ENCODE peak calls at places on chromosomes 13 and 19, in nine cellular contexts. One of them, this sample, is unnamed.

GRCh38 chr13:39263033-39263432 is 224.8 kb downstream of the NHLRC3 start:
- DNase-seq in fibroblast of lung: peak
- DNase-seq in PC-3: peak
- DNase-seq in SK-N-SH: peak
- DNase-seq in suprapubic skin: no peak
- DNase-seq in cardiac muscle cell: peak
- DNase-seq in upper lobe of right lung: no peak
- DNase-seq in endothelial cell of umbilical vein: peak
- DNase-seq in A549: peak
- DNase-seq in this sample: peak

GRCh38 chr13:41842029-41842428 is 118.9 kb downstream of the VWA8 start:
- DNase-seq in fibroblast of lung: peak
- DNase-seq in PC-3: no peak
- DNase-seq in SK-N-SH: no peak
- DNase-seq in suprapubic skin: no peak
- DNase-seq in cardiac muscle cell: peak
- DNase-seq in upper lobe of right lung: no peak
- DNase-seq in endothelial cell of umbilical vein: peak
- DNase-seq in A549: no peak
- DNase-seq in this sample: no peak

GRCh38 chr19:3285647-3286176 is 61.3 kb downstream of the CELF5 start:
- DNase-seq in fibroblast of lung: peak
- DNase-seq in PC-3: no peak
- DNase-seq in SK-N-SH: peak
- DNase-seq in suprapubic skin: no peak
- DNase-seq in cardiac muscle cell: peak
- DNase-seq in upper lobe of right lung: peak
- DNase-seq in endothelial cell of umbilical vein: no peak
- DNase-seq in A549: peak
- DNase-seq in this sample: no peak

GRCh38 chr19:406999-407491 is 1.9 kb downstream of the C2CD4C start:
- DNase-seq in fibroblast of lung: no peak
- DNase-seq in PC-3: no peak
- DNase-seq in SK-N-SH: peak
- DNase-seq in suprapubic skin: peak
- DNase-seq in cardiac muscle cell: no peak
- DNase-seq in upper lobe of right lung: no peak
- DNase-seq in endothelial cell of umbilical vein: no peak
- DNase-seq in A549: no peak
- DNase-seq in this sample: no peak

GRCh38 chr19:1189419-1189818 is 15.4 kb upstream of the SBNO2 start:
- DNase-seq in fibroblast of lung: peak
- DNase-seq in PC-3: peak
- DNase-seq in SK-N-SH: no peak
- DNase-seq in suprapubic skin: no peak
- DNase-seq in cardiac muscle cell: no peak
- DNase-seq in upper lobe of right lung: no peak
- DNase-seq in endothelial cell of umbilical vein: no peak
- DNase-seq in A549: no peak
- DNase-seq in this sample: no peak

GRCh38 chr19:6076675-6077463 is 33.4 kb downstream of the RFX2 start:
- DNase-seq in fibroblast of lung: peak
- DNase-seq in PC-3: peak
- DNase-seq in SK-N-SH: no peak
- DNase-seq in suprapubic skin: peak
- DNase-seq in cardiac muscle cell: peak
- DNase-seq in upper lobe of right lung: no peak
- DNase-seq in endothelial cell of umbilical vein: no peak
- DNase-seq in A549: no peak
- DNase-seq in this sample: peak

GRCh38 chr19:11446652-11447301 is 11.3 kb downstream of the PRKCSH start:
- DNase-seq in fibroblast of lung: no peak
- DNase-seq in PC-3: peak
- DNase-seq in SK-N-SH: peak
- DNase-seq in suprapubic skin: no peak
- DNase-seq in cardiac muscle cell: peak
- DNase-seq in upper lobe of right lung: peak
- DNase-seq in endothelial cell of umbilical vein: peak
- DNase-seq in A549: peak
- DNase-seq in this sample: no peak

GRCh38 chr13:44211753-44212152 is 161.9 kb upstream of the SERP2 start:
- DNase-seq in fibroblast of lung: no peak
- DNase-seq in PC-3: no peak
- DNase-seq in SK-N-SH: no peak
- DNase-seq in suprapubic skin: no peak
- DNase-seq in cardiac muscle cell: no peak
- DNase-seq in upper lobe of right lung: no peak
- DNase-seq in endothelial cell of umbilical vein: no peak
- DNase-seq in A549: no peak
- DNase-seq in this sample: no peak

GRCh38 chr19:4012092-4012974 is 4.8 kb downstream of the PIAS4 start:
- DNase-seq in fibroblast of lung: no peak
- DNase-seq in PC-3: no peak
- DNase-seq in SK-N-SH: peak
- DNase-seq in suprapubic skin: no peak
- DNase-seq in cardiac muscle cell: no peak
- DNase-seq in upper lobe of right lung: no peak
- DNase-seq in endothelial cell of umbilical vein: no peak
- DNase-seq in A549: no peak
- DNase-seq in this sample: no peak

DNA sequence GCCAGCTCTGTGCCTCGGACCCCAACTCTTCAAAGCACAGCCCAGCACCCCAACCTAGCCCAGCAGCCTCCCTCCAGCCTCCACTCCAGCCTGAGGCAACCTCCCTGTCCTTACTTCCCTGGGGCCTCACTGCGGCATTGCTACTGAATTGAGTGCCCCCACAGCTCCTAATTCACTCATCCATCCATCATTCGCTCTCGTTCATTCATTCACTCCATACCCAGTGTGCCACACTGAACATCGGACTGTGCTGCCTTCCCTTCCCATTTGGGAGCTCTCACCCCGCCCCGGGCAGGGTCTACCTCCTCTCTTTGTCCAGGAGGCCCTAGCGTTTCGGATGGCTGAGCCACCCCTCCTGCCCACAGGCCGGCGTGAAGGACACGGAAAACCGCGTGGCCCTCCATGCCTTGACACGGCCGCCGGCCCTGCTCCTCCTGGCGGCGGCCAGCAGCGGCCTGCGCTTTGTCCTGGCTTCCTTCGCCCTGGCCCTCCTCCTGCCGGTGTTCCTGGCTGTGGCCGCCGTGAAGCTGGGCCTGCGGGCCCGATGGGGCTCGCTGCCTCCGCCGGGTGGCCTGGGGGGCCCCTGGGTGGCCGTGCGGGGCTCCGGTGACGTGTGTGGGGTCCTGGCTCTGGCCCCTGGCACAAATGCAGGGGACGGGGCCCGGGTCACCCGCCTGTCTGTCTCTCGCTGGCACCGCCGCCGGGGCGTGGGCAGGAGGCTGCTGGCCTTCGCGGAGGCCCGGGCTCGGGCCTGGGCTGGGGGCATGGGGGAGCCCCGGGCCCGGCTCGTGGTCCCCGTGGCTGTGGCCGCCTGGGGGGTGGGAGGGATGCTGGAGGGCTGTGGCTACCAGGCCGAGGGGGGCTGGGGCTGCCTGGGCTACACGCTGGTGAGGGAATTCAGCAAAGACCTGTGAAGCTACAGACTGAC is 1.3 kb downstream of the NAT14 start:
- DNase-seq in fibroblast of lung: no peak
- DNase-seq in PC-3: no peak
- DNase-seq in SK-N-SH: peak
- DNase-seq in suprapubic skin: no peak
- DNase-seq in cardiac muscle cell: no peak
- DNase-seq in upper lobe of right lung: no peak
- DNase-seq in endothelial cell of umbilical vein: peak
- DNase-seq in A549: no peak
- DNase-seq in this sample: no peak
- TF ChIP-seq CTCF in fibroblast of lung: no peak
- TF ChIP-seq CTCF in PC-3: no peak
- TF ChIP-seq CTCF in SK-N-SH: peak
- TF ChIP-seq CTCF in suprapubic skin: no peak
- TF ChIP-seq CTCF in cardiac muscle cell: peak
- TF ChIP-seq CTCF in upper lobe of right lung: no peak
- TF ChIP-seq CTCF in endothelial cell of umbilical vein: peak
- TF ChIP-seq CTCF in A549: no peak
- TF ChIP-seq CTCF in this sample: no peak

GRCh38 chr13:45909089-45909488 is 57.5 kb upstream of the SIAH3 start:
- DNase-seq in fibroblast of lung: no peak
- DNase-seq in PC-3: no peak
- DNase-seq in SK-N-SH: no peak
- DNase-seq in suprapubic skin: no peak
- DNase-seq in cardiac muscle cell: no peak
- DNase-seq in upper lobe of right lung: no peak
- DNase-seq in endothelial cell of umbilical vein: no peak
- DNase-seq in A549: no peak
- DNase-seq in this sample: no peak

GRCh38 chr13:45909724-45910123 is 58.2 kb upstream of the SIAH3 start:
- DNase-seq in fibroblast of lung: peak
- DNase-seq in PC-3: no peak
- DNase-seq in SK-N-SH: no peak
- DNase-seq in suprapubic skin: no peak
- DNase-seq in cardiac muscle cell: no peak
- DNase-seq in upper lobe of right lung: no peak
- DNase-seq in endothelial cell of umbilical vein: no peak
- DNase-seq in A549: no peak
- DNase-seq in this sample: no peak

DNA sequence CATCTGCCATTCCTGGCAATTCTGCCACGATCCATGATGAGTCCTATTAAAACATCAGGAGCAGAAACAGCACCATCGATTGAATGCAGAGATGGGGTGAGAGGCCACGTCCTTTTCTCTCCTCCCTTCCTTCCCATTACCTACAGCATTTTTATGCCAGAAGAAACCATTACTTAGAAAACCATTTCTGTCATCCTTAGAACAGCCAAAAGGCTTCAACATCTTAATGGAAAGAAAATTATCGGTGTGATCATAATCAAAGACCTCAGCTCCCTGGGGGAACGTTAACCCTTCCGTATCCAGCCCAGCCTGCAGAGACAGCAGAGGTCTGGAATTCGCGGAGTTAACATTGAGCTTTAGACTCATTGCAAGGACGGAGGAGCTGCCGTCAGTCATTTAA is 55.9 kb upstream of the SIAH3 start:
- DNase-seq in fibroblast of lung: no peak
- DNase-seq in PC-3: no peak
- DNase-seq in SK-N-SH: no peak
- DNase-seq in suprapubic skin: no peak
- DNase-seq in cardiac muscle cell: no peak
- DNase-seq in upper lobe of right lung: no peak
- DNase-seq in endothelial cell of umbilical vein: no peak
- DNase-seq in A549: no peak
- DNase-seq in this sample: no peak
- H3K27ac ChIP-seq in fibroblast of lung: no peak
- H3K27ac ChIP-seq in PC-3: no peak
- H3K27ac ChIP-seq in SK-N-SH: no peak
- H3K27ac ChIP-seq in suprapubic skin: no peak
- H3K27ac ChIP-seq in cardiac muscle cell: no peak
- H3K27ac ChIP-seq in upper lobe of right lung: no peak
- H3K27ac ChIP-seq in endothelial cell of umbilical vein: no peak
- H3K27ac ChIP-seq in A549: no peak
- H3K27ac ChIP-seq in this sample: no peak

DNA sequence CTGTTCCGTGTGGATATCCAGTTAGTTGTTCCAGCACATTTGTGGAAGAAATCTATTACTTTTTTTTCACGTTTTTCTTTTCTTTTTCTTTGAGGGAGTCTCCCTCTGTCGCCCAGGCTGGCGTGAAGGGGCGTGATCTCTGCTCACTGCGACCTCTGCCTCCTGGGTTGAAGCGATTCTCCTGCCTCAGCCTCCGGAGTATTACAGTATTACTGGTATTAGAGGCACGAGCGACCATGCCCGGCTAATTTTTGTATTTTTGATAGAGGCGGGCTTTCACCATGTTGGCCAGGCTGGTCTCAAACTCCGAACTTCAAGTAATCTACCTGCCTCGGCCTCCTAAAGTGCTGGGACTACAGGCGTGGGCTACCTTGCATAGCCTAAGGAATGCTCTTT is 43.6 kb downstream of the ZNF611 start:
- DNase-seq in fibroblast of lung: no peak
- DNase-seq in PC-3: no peak
- DNase-seq in SK-N-SH: no peak
- DNase-seq in suprapubic skin: no peak
- DNase-seq in cardiac muscle cell: no peak
- DNase-seq in upper lobe of right lung: no peak
- DNase-seq in endothelial cell of umbilical vein: no peak
- DNase-seq in A549: no peak
- DNase-seq in this sample: no peak
- TF ChIP-seq CTCF in fibroblast of lung: no peak
- TF ChIP-seq CTCF in PC-3: no peak
- TF ChIP-seq CTCF in SK-N-SH: no peak
- TF ChIP-seq CTCF in suprapubic skin: no peak
- TF ChIP-seq CTCF in cardiac muscle cell: no peak
- TF ChIP-seq CTCF in upper lobe of right lung: no peak
- TF ChIP-seq CTCF in endothelial cell of umbilical vein: no peak
- TF ChIP-seq CTCF in A549: no peak
- TF ChIP-seq CTCF in this sample: no peak

GRCh38 chr13:66530686-66531085 is 699.5 kb downstream of the PCDH9 start:
- DNase-seq in fibroblast of lung: no peak
- DNase-seq in PC-3: no peak
- DNase-seq in SK-N-SH: no peak
- DNase-seq in suprapubic skin: no peak
- DNase-seq in cardiac muscle cell: no peak
- DNase-seq in upper lobe of right lung: no peak
- DNase-seq in endothelial cell of umbilical vein: no peak
- DNase-seq in A549: no peak
- DNase-seq in this sample: no peak

GRCh38 chr13:66530158-66530557 is 700.0 kb downstream of the PCDH9 start:
- DNase-seq in fibroblast of lung: no peak
- DNase-seq in PC-3: no peak
- DNase-seq in SK-N-SH: no peak
- DNase-seq in suprapubic skin: no peak
- DNase-seq in cardiac muscle cell: no peak
- DNase-seq in upper lobe of right lung: no peak
- DNase-seq in endothelial cell of umbilical vein: no peak
- DNase-seq in A549: no peak
- DNase-seq in this sample: no peak

GRCh38 chr13:66534561-66534960 is 695.6 kb downstream of the PCDH9 start:
- DNase-seq in fibroblast of lung: peak
- DNase-seq in PC-3: no peak
- DNase-seq in SK-N-SH: no peak
- DNase-seq in suprapubic skin: no peak
- DNase-seq in cardiac muscle cell: no peak
- DNase-seq in upper lobe of right lung: no peak
- DNase-seq in endothelial cell of umbilical vein: no peak
- DNase-seq in A549: no peak
- DNase-seq in this sample: no peak

GRCh38 chr13:66532146-66532545 is 698.0 kb downstream of the PCDH9 start:
- DNase-seq in fibroblast of lung: peak
- DNase-seq in PC-3: peak
- DNase-seq in SK-N-SH: no peak
- DNase-seq in suprapubic skin: no peak
- DNase-seq in cardiac muscle cell: peak
- DNase-seq in upper lobe of right lung: no peak
- DNase-seq in endothelial cell of umbilical vein: no peak
- DNase-seq in A549: no peak
- DNase-seq in this sample: no peak

GRCh38 chr13:66532845-66533244 is 697.3 kb downstream of the PCDH9 start:
- DNase-seq in fibroblast of lung: no peak
- DNase-seq in PC-3: no peak
- DNase-seq in SK-N-SH: no peak
- DNase-seq in suprapubic skin: no peak
- DNase-seq in cardiac muscle cell: no peak
- DNase-seq in upper lobe of right lung: no peak
- DNase-seq in endothelial cell of umbilical vein: no peak
- DNase-seq in A549: no peak
- DNase-seq in this sample: no peak
- H3K27ac ChIP-seq in fibroblast of lung: no peak
- H3K27ac ChIP-seq in PC-3: no peak
- H3K27ac ChIP-seq in SK-N-SH: no peak
- H3K27ac ChIP-seq in suprapubic skin: no peak
- H3K27ac ChIP-seq in cardiac muscle cell: no peak
- H3K27ac ChIP-seq in upper lobe of right lung: no peak
- H3K27ac ChIP-seq in endothelial cell of umbilical vein: no peak
- H3K27ac ChIP-seq in A549: no peak
- H3K27ac ChIP-seq in this sample: no peak

This sample was measured in RWPE1.